ENCODE peak calls at places on chromosomes 6 and 20, in five cellular contexts. R is A549, T is ovary, B is HCT116, I is sigmoid colon. P is an unnamed sample.

GRCh38 chr6:128731249-128732165 is 151.4 kb upstream of the LAMA2 start:
- DNase-seq in B (peak; percentile 40), R (peak; percentile 41), T (no peak), I (no peak), P (no peak)

GRCh38 chr20:61900376-61901293 is 165.0 kb downstream of the TAF4 start:
- DNase-seq in I (no peak), T (peak; percentile 86), R (no peak), B (no peak), P (no peak)

GRCh38 chr6:119481098-119481497 is 131.5 kb upstream of the MAN1A1 start:
- DNase-seq in T (no peak), I (no peak), B (no peak), R (no peak), P (no peak)

GRCh38 chr6:73657201-73657600 is 3.4 kb upstream of the SLC17A5 start:
- DNase-seq in I (no peak), T (no peak), B (peak; percentile 59), R (no peak), P (no peak)

GRCh38 chr6:106417572-106418147 is 57.1 kb downstream of the CRYBG1 start:
- DNase-seq in B (no peak), I (no peak), R (no peak), T (no peak), P (no peak)

GRCh38 chr6:137749595-137750215 is 117.4 kb upstream of the TNFAIP3 start:
- DNase-seq in R (no peak), I (no peak), T (no peak), B (no peak), P (no peak)

GRCh38 chr6:53333439-53334408 is 15.0 kb downstream of the ELOVL5 start:
- DNase-seq in T (no peak), R (no peak), B (no peak), I (no peak), P (no peak)

GRCh38 chr6:128554302-128554701 is 33.9 kb upstream of the PTPRK start:
- DNase-seq in T (no peak), R (no peak), I (no peak), B (peak; percentile 15), P (no peak)

GRCh38 chr20:2871111-2871465 is 2.2 kb upstream of the PTPRA start:
- DNase-seq in T (no peak), I (peak; percentile 43), B (no peak), R (no peak), P (no peak)

GRCh38 chr6:29561618-29562181 is 2.2 kb upstream of the UBD start:
- DNase-seq in B (no peak), T (no peak), I (no peak), R (no peak), P (no peak)

GRCh38 chr6:113632220-113632864 is 224.8 kb upstream of the MARCKS start:
- DNase-seq in I (no peak), R (peak; percentile 77), B (peak; percentile 65), T (no peak), P (no peak)

GRCh38 chr20:50172347-50173013 is 18.1 kb upstream of the CEBPB start:
- DNase-seq in R (peak; percentile 91), I (peak; percentile 96), B (no peak), T (peak; percentile 90), P (no peak)

GRCh38 chr6:84618046-84618752 is 146.2 kb downstream of the TBX18 start:
- DNase-seq in I (no peak), T (no peak), R (no peak), B (no peak), P (no peak)

GRCh38 chr6:28811873-28812272 is 111.9 kb downstream of the TRIM27 start:
- DNase-seq in B (no peak), T (no peak), I (no peak), R (peak; percentile 54), P (no peak)

GRCh38 chr20:44967207-44967807 is 995 bp downstream of the STK4 start:
- DNase-seq in T (no peak), B (no peak), I (no peak), R (no peak), P (peak; percentile 55)

GRCh38 chr20:2507875-2508630 is 662 bp downstream of the ZNF343 start:
- DNase-seq in R (peak; percentile 21), T (peak; percentile 33), B (no peak), I (peak; percentile 70), P (no peak)

GRCh38 chr6:37565267-37566208 is 65.8 kb upstream of the CCDC167 start:
- DNase-seq in R (no peak), B (no peak), I (no peak), T (no peak), P (no peak)

GRCh38 chr6:158514176-158514575 is 45.7 kb upstream of the TMEM181 start:
- DNase-seq in B (no peak), T (no peak), I (no peak), R (no peak), P (peak; percentile 79)

GRCh38 chr6:158509465-158509864 is 50.4 kb upstream of the TMEM181 start:
- DNase-seq in B (no peak), T (no peak), I (no peak), R (no peak), P (no peak)

GRCh38 chr6:158516098-158516497 is 43.8 kb upstream of the TMEM181 start:
- DNase-seq in R (no peak), I (no peak), T (no peak), B (no peak), P (no peak)

GRCh38 chr6:158514991-158515390 is 44.9 kb upstream of the TMEM181 start:
- DNase-seq in B (no peak), T (no peak), R (no peak), I (no peak), P (no peak)

GRCh38 chr6:158512809-158513208 is 47.1 kb upstream of the TMEM181 start:
- DNase-seq in R (no peak), T (no peak), I (no peak), B (no peak), P (no peak)
- H3K4me3 ChIP-seq in R (no peak overlapping the region), T (no peak overlapping the region), I (no peak overlapping the region), B (no peak overlapping the region), P (no peak overlapping the region)

DNA sequence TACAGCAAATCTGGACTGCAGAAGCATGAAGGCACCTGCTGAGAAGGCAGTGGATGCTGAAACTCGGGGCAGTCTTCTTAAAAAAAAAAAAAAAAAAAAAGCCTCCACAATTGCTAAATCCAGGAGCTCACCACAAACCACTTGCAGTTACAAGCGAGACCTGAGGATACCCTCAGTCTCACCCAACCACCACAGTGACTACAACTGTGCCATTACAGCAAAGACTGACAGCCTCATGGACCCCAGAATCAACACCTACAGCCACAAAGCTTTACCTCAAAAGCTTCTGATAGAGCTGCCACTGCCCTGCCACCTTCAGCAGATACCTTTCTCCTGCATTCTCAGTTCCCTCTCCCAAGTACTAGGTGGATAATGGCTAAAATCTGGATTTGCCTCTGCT is 9.0 kb downstream of the COL21A1 start:
- DNase-seq in R (no peak), I (no peak), T (no peak), B (no peak), P (no peak)
- TF ChIP-seq CTCF in R (no peak), I (no peak), T (no peak), B (no peak), P (no peak)

DNA sequence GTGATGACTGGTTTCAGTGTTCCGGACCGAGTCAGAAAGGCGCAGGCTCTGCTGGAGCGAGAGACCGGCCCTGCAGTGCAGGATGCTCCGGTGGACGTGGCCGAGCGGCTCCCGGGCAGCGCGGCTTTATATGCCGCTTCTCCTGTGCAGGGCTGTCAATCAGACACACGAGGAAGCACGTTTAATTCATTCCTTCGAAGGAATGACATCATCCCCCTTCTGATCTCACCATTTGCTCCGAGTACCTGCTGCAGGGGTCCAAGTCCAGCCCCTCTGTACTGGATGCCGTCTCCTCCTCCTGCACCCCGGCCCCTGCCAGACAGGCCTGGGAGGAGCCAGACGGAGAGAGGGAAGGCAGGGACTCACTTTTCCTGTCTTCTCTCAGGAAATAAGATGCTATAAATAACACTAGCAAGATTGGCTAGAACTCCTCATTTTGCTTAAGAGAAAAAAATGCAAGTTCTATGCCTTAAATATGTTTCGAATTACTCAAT is at the start of gene THBS2:
- DNase-seq in B (no peak), I (peak; percentile 92), T (peak; percentile 80), R (no peak), P (no peak)
- H3K4me3 ChIP-seq in B (no peak within 1 kb of the TSS), I (peak within 1 kb of the TSS; percentile 24), T (peak within 1 kb of the TSS; percentile 47), R (no peak within 1 kb of the TSS), P (no peak within 1 kb of the TSS)

DNA sequence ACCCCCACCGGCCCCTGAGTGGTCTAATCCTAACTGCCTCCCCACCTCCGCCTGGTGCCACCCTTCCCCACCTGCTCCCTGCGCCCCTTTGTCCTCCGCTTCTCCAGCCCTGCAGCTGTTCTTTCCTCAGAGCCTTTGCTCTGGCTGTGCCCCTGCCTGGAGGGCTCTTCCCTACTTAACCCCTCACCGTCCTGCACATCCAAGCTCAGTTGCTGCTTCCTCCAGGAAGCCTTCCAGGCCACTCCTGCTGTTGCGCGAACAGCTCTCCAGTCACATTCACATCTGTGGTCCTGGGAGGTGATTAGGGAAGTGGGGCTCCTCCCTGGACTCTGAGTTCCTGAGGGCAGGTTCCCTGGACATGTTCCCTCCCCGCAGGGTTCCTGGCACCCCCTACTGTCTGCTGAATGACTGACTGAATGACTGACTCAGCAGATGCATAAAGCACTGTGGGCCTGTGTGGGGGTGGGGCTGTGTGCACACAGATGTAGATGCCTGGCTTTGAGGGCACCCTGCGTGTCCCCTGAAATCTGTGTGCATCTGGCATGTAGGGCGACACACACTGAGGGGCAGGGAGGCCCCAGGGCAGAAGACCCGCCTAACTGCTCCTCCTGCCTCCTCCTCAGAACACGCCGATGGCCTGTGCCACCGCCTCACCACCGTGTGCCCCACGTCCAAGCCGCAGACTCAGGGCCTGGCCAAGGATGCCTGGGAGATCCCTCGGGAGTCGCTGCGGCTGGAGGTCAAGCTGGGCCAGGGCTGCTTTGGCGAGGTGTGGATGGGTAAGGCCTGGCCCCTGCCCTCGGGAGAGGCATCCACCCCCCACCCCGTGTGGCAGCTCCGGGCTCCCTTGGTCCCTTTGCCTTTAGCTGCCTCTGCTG is 51.4 kb downstream of the SRC start:
- DNase-seq in T (no peak), I (no peak), B (no peak), R (peak; percentile 72), P (no peak)
- TF ChIP-seq CTCF in T (no peak), I (no peak), B (no peak), R (no peak), P (no peak)